ENCODE peak calls at places on chromosomes 3 and 15, in eight cellular contexts. C is ovary, J is ascending aorta, E is endodermal cell, H is mesenchymal stem cell, F is Peyer's patch, K is breast epithelium, D is SK-N-SH. V is an unnamed sample. For H3K4me1 and H3K27me3, the result is how much of the 10 kb centered on the place peaks cover.

GRCh38 chr15:39643747-39644520 is 63.1 kb downstream of the THBS1 start:
- DNase-seq in C (no peak), J (no peak), E (no peak), H (no peak), F (no peak), K (no peak), D (no peak), V (no peak)

GRCh38 chr3:104297617-104298016 is 1069.1 kb upstream of the ALCAM start:
- DNase-seq in C (no peak), J (no peak), E (no peak), H (no peak), F (no peak), K (no peak), D (no peak), V (no peak)

GRCh38 chr15:56871180-56871579 is 47.3 kb upstream of the TCF12 start:
- DNase-seq in C (no peak), J (no peak), E (no peak), H (peak), F (no peak), K (no peak), D (no peak), V (no peak)

GRCh38 chr15:28901587-28901980 is 15.8 kb downstream of the APBA2 start:
- DNase-seq in C (no peak), J (no peak), E (no peak), H (no peak), F (no peak), K (no peak), D (no peak), V (no peak)

GRCh38 chr15:58471341-58471740 is 39.5 kb downstream of the LIPC start:
- DNase-seq in C (no peak), J (no peak), E (no peak), H (peak), F (no peak), K (no peak), D (no peak), V (no peak)

GRCh38 chr3:179949428-179949827 is 87.3 kb downstream of the PEX5L start:
- DNase-seq in C (no peak), J (no peak), E (no peak), H (no peak), F (no peak), K (no peak), D (no peak), V (no peak)

GRCh38 chr3:141660598-141660947 is 77.5 kb upstream of the RNF7 start:
- DNase-seq in C (no peak), J (no peak), E (no peak), H (no peak), F (no peak), K (no peak), D (no peak), V (no peak)

GRCh38 chr3:101009386-101009785 is 16.2 kb upstream of the ABI3BP start:
- DNase-seq in C (no peak), J (no peak), E (no peak), H (no peak), F (no peak), K (no peak), D (no peak), V (no peak)

GRCh38 chr3:29067014-29067413 is 213.9 kb upstream of the RBMS3 start:
- DNase-seq in C (no peak), J (no peak), E (no peak), H (peak), F (no peak), K (no peak), D (no peak), V (no peak)

GRCh38 chr3:136772709-136773108 is 20.5 kb upstream of the STAG1 start:
- DNase-seq in C (no peak), J (no peak), E (no peak), H (peak), F (no peak), K (no peak), D (no peak), V (no peak)

GRCh38 chr3:17544632-17545031 is 197.8 kb downstream of the TBC1D5 start:
- DNase-seq in C (no peak), J (no peak), E (no peak), H (peak), F (no peak), K (no peak), D (no peak), V (no peak)

GRCh38 chr15:40047413-40048154 is 8.6 kb upstream of the SRP14 start:
- DNase-seq in C (peak), J (peak), E (peak), H (peak), F (peak), K (no peak), D (no peak), V (peak)

GRCh38 chr15:25242166-25242879 is 196.5 kb downstream of the UBE3A start:
- DNase-seq in C (no peak), J (peak), E (no peak), H (no peak), F (no peak), K (no peak), D (no peak), V (no peak)

GRCh38 chr15:53625260-53625659 is 134.2 kb downstream of the WDR72 start:
- DNase-seq in C (no peak), J (no peak), E (peak), H (no peak), F (no peak), K (no peak), D (no peak), V (no peak)

GRCh38 chr3:125401402-125401801 is 26.3 kb upstream of the ZNF148 start:
- DNase-seq in C (no peak), J (no peak), E (no peak), H (no peak), F (no peak), K (no peak), D (no peak), V (no peak)

GRCh38 chr3:154421067-154421466 is 8.9 kb downstream of the GPR149 start:
- DNase-seq in C (no peak), J (no peak), E (peak), H (peak), F (no peak), K (no peak), D (no peak), V (peak)

GRCh38 chr3:167851171-167851570 is 115.7 kb downstream of the SERPINI1 start:
- DNase-seq in C (no peak), J (no peak), E (no peak), H (no peak), F (no peak), K (no peak), D (no peak), V (no peak)

GRCh38 chr3:81173514-81173913 is 587.9 kb downstream of the GBE1 start:
- DNase-seq in C (no peak), J (no peak), E (no peak), H (no peak), F (no peak), K (no peak), D (no peak), V (peak)

GRCh38 chr3:159764211-159765024 is 224.2 kb upstream of the IL12A start:
- DNase-seq in C (no peak), J (no peak), E (no peak), H (peak), F (no peak), K (peak), D (peak), V (peak)

GRCh38 chr3:97957617-97958311 is 14.5 kb downstream of the RIOX2 start:
- DNase-seq in C (no peak), J (no peak), E (no peak), H (peak), F (no peak), K (no peak), D (no peak), V (no peak)

GRCh38 chr3:23253214-23253613 is 50.1 kb downstream of the UBE2E2 start:
- DNase-seq in C (no peak), J (no peak), E (no peak), H (no peak), F (no peak), K (no peak), D (no peak), V (no peak)

GRCh38 chr3:195407511-195408409 is 35.1 kb downstream of the ACAP2 start:
- DNase-seq in C (no peak), J (no peak), E (no peak), H (no peak), F (no peak), K (no peak), D (no peak), V (no peak)

GRCh38 chr3:169241928-169242751 is 421.4 kb downstream of the MECOM start:
- DNase-seq in C (no peak), J (peak), E (peak), H (peak), F (no peak), K (no peak), D (peak), V (peak)

GRCh38 chr3:97959863-97960262 is 12.4 kb downstream of the RIOX2 start:
- DNase-seq in C (no peak), J (no peak), E (no peak), H (no peak), F (no peak), K (no peak), D (no peak), V (no peak)

GRCh38 chr3:45608885-45609284 is 14.3 kb downstream of the LIMD1 start:
- DNase-seq in C (no peak), J (no peak), E (no peak), H (peak), F (no peak), K (no peak), D (no peak), V (no peak)

GRCh38 chr3:45606991-45607712 is 12.6 kb downstream of the LIMD1 start:
- DNase-seq in C (peak), J (no peak), E (no peak), H (peak), F (no peak), K (no peak), D (no peak), V (no peak)

GRCh38 chr3:45608296-45608695 is 13.7 kb downstream of the LIMD1 start:
- DNase-seq in C (no peak), J (no peak), E (no peak), H (no peak), F (no peak), K (no peak), D (no peak), V (no peak)

GRCh38 chr3:45606003-45606402 is 11.5 kb downstream of the LIMD1 start:
- DNase-seq in C (no peak), J (no peak), E (no peak), H (no peak), F (no peak), K (no peak), D (no peak), V (no peak)

GRCh38 chr3:45607790-45608189 is 13.2 kb downstream of the LIMD1 start:
- DNase-seq in C (no peak), J (no peak), E (no peak), H (peak), F (no peak), K (no peak), D (no peak), V (no peak)
- H3K4me1 ChIP-seq in C (under half), J (half or more), E (under half), H (under half), F (under half), K (under half), D (under half), V (under half)

DNA sequence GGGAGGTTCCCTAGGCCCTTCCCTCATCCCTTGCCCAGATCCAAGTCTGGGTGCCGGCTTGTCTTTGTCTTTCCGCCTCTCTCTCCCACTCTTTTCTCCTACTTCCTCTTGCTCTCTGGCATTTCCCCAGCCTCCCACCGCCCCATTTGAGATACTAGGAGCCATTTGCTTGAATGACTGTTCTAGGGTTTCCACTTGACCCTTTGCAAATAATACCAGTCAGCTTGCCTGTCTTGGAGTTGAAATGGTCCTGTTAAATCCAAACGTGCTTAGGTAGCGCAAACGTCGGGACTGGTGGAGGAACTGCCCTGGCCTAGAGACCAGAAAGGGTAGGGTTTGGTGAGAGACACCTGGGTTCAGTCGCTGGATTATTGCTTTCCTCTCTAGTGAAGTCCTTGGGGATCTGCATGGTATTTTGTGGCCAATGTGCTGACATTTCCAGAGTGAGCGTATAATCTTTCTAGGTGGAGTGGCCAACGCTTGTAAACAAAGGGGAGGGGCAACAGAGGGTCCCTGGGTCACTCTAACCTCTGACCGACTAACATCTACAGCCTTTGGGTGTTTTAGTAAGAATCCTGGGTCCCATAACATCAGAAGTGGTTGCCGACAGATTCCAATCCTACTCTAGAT is 10.7 kb downstream of the ZIC1 start:
- DNase-seq in C (no peak), J (no peak), E (no peak), H (no peak), F (no peak), K (no peak), D (no peak), V (no peak)
- H3K27me3 ChIP-seq in C (under half), J (under half), E (half or more), H (under half), F (under half), K (under half), D (half or more), V (half or more)

GRCh38 chr3:120147072-120147871 is 53.0 kb upstream of the GSK3B start:
- DNase-seq in C (no peak), J (no peak), E (peak), H (no peak), F (peak), K (peak), D (no peak), V (peak)
- H3K4me1 ChIP-seq in C (under half), J (under half), E (under half), H (under half), F (under half), K (under half), D (under half), V (under half)

GRCh38 chr3:10761583-10761982 is 54.4 kb upstream of the SLC6A11 start:
- DNase-seq in C (no peak), J (no peak), E (no peak), H (no peak), F (no peak), K (no peak), D (no peak), V (no peak)
- H3K27me3 ChIP-seq in C (under half), J (under half), E (under half), H (under half), F (under half), K (under half), D (under half), V (under half)

DNA sequence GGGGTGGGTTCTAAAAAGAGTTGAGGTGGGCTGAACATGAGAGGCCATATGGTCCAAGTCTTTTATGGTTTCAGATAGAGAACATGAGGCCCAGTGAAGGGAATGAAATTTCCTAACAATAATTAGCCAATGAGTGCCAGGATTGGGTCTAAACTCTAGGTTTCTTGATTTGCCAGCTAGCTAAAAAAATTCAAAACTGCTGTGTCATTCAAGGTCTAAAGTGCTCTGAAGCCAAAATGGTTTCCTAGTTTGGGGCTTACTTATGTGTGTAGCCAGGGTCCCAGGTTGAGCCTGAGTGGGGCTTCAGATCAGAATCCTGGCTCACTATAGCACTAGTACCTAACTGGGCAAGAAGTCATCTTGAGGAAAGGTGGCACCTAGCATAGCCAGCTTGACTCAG is 55.3 kb upstream of the SYN2 start:
- DNase-seq in C (no peak), J (no peak), E (no peak), H (no peak), F (no peak), K (no peak), D (no peak), V (no peak)
- H3K4me1 ChIP-seq in C (under half), J (under half), E (under half), H (under half), F (under half), K (under half), D (under half), V (under half)

DNA sequence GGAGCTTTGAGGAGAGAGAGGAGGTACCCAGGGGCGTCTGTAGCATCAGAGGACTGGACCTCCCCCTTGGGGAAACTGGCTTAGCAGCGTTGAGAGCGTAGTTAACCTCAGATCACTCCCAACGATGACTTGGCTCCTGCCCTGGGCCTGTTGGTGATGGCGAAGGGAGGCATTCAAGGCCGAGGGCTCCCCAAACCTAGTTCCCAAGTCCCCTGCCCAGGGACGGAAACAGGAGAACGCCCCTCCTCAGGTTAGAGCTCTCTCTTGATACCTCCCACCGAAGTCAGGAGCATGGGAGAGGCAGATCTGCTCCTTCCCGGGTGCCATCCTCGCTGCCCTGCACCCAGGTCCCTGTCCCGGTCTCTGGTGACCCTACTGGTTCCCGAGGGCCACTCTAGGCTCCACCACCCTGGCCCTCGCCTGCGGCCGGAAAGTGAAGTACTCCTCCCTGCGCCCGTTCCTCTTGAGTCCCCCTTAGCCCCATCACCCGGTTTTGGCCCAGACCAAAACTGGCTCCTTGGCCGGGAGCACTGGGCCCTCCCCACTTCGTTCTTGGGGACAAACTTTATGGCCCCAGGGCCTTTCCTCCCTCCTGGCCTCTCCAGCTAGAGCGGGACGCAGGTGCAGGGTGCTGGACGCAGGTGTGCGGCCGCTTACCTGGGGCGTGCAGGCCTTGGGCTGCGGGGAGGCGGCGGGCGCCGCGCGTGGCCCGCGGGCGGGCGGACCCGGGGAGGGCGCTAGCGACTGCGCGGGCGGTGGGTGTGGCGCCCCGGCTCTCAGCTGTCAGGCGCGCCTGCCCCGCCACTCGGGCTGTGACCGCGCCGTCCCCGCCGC is 2.6 kb upstream of the SKOR1 start:
- DNase-seq in C (no peak), J (no peak), E (peak), H (no peak), F (no peak), K (no peak), D (peak), V (no peak)
- H3K27me3 ChIP-seq in C (under half), J (half or more), E (half or more), H (half or more), F (under half), K (under half), D (under half), V (half or more)

GRCh38 chr3:138941259-138941885 is 5.6 kb downstream of the FOXL2 start:
- DNase-seq in C (peak), J (no peak), E (peak), H (peak), F (no peak), K (no peak), D (peak), V (peak)
- H3K4me1 ChIP-seq in C (under half), J (under half), E (under half), H (under half), F (under half), K (under half), D (under half), V (under half)

DNA sequence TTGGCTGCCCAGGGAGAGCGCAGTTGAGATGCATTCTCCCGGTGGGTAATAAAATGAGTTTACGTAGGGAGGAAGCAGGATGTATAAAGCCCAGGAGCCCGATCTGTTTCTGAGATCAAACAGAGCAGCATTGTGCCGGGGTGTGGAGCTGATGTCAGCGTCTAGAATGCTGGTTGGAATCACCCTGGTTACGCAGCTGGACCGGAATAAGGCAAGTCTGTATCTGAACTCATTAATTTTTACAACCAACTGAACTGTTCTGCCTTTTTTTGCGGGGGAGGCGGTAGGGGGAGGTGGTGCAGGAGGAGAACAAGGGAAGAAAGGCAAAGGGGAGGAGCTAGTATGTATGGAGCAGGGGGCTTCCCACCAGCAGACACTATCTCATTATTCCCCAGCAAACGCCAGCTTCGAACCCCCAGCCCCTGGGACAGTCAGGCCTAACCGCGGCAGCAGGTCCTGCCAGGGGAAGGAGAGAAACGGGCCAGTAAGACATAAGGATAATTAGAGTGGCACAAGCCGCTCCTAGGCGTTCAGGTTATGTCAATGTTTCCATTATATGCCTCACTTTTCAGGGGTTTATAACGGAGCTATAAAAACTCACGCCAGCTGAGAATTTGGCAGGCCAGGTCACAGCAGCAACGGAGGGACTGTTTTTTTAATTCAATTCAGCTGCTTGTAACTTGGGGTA is 175.3 kb upstream of the HES1 start:
- DNase-seq in C (no peak), J (no peak), E (no peak), H (peak), F (no peak), K (no peak), D (no peak), V (peak)
- H3K27me3 ChIP-seq in C (under half), J (under half), E (under half), H (half or more), F (under half), K (under half), D (under half), V (under half)

DNA sequence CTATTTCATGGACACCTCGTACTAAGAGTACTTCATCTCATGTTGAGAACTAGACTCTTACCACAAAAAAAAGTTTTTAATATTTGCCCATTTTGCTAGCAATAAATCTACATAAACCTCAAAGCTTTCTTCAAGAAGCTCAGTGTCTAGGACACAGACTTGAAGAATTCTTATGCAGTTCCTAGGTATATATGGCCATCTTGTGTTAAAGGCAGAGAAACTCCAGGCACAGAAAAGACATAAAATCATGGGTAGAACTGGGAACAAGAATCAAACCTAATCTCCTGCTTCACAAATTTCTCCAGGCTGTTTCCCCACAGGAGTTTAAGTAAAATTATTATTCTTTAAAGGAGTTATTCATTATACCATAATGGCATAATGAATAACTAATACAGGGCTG is 4.4 kb downstream of the MBD4 start:
- DNase-seq in C (no peak), J (no peak), E (no peak), H (peak), F (no peak), K (no peak), D (no peak), V (no peak)
- H3K4me1 ChIP-seq in C (under half), J (under half), E (under half), H (under half), F (under half), K (under half), D (under half), V (under half)

GRCh38 chr3:128455786-128456748 is 10.6 kb downstream of the DNAJB8 start:
- DNase-seq in C (no peak), J (no peak), E (no peak), H (no peak), F (no peak), K (no peak), D (peak), V (no peak)
- H3K27me3 ChIP-seq in C (under half), J (under half), E (under half), H (half or more), F (under half), K (under half), D (under half), V (under half)